ENCODE peak calls at places on chromosomes 11 and 22, in eight cellular contexts. One of them, this sample, is unnamed.

GRCh38 chr11:57649826-57650738 is at the start of gene YPEL4:
- DNase-seq in fibroblast of lung: peak; percentile 81
- DNase-seq in heart left ventricle: peak; percentile 62
- DNase-seq in GM13977: peak; percentile 49
- DNase-seq in RWPE1: peak; percentile 85
- DNase-seq in right lobe of liver: no peak
- DNase-seq in GM10248: peak; percentile 59
- DNase-seq in AG09309: no peak
- DNase-seq in this sample: peak; percentile 60

GRCh38 chr11:57410287-57410686 is 16.6 kb downstream of the SLC43A3 start:
- DNase-seq in GM13977: no peak
- DNase-seq in GM10248: no peak
- DNase-seq in fibroblast of lung: peak; percentile 91
- DNase-seq in right lobe of liver: no peak
- DNase-seq in heart left ventricle: no peak
- DNase-seq in AG09309: peak; percentile 57
- DNase-seq in RWPE1: no peak
- DNase-seq in this sample: no peak

GRCh38 chr11:32068134-32068533 is 22.7 kb upstream of the RCN1 start:
- DNase-seq in fibroblast of lung: no peak
- DNase-seq in heart left ventricle: no peak
- DNase-seq in RWPE1: no peak
- DNase-seq in right lobe of liver: no peak
- DNase-seq in GM13977: no peak
- DNase-seq in AG09309: no peak
- DNase-seq in GM10248: no peak
- DNase-seq in this sample: no peak

GRCh38 chr11:20002312-20003216 is 157.7 kb downstream of the DBX1 start:
- DNase-seq in GM10248: no peak
- DNase-seq in right lobe of liver: peak; percentile 85
- DNase-seq in GM13977: no peak
- DNase-seq in heart left ventricle: no peak
- DNase-seq in RWPE1: no peak
- DNase-seq in fibroblast of lung: no peak
- DNase-seq in AG09309: no peak
- DNase-seq in this sample: no peak

GRCh38 chr11:115247404-115247803 is 256.8 kb downstream of the CADM1 start:
- DNase-seq in heart left ventricle: no peak
- DNase-seq in RWPE1: no peak
- DNase-seq in fibroblast of lung: no peak
- DNase-seq in AG09309: no peak
- DNase-seq in GM10248: no peak
- DNase-seq in GM13977: no peak
- DNase-seq in right lobe of liver: no peak
- DNase-seq in this sample: no peak

GRCh38 chr11:112881461-112881860 is 79.8 kb upstream of the NCAM1 start:
- DNase-seq in fibroblast of lung: peak; percentile 18
- DNase-seq in RWPE1: peak; percentile 86
- DNase-seq in heart left ventricle: peak; percentile 82
- DNase-seq in AG09309: no peak
- DNase-seq in GM10248: no peak
- DNase-seq in GM13977: no peak
- DNase-seq in right lobe of liver: no peak
- DNase-seq in this sample: peak; percentile 80

GRCh38 chr11:70547821-70548670 is 149.7 kb downstream of the CTTN start:
- DNase-seq in GM10248: no peak
- DNase-seq in fibroblast of lung: no peak
- DNase-seq in AG09309: no peak
- DNase-seq in RWPE1: no peak
- DNase-seq in right lobe of liver: no peak
- DNase-seq in GM13977: no peak
- DNase-seq in heart left ventricle: no peak
- DNase-seq in this sample: no peak

GRCh38 chr11:69173326-69173725 is 17.6 kb downstream of the SMIM38 start:
- DNase-seq in AG09309: no peak
- DNase-seq in right lobe of liver: no peak
- DNase-seq in GM13977: no peak
- DNase-seq in RWPE1: no peak
- DNase-seq in heart left ventricle: no peak
- DNase-seq in fibroblast of lung: no peak
- DNase-seq in GM10248: no peak
- DNase-seq in this sample: no peak

GRCh38 chr22:36510966-36511881 is 4.4 kb upstream of the FOXRED2 start:
- DNase-seq in fibroblast of lung: peak; percentile 58
- DNase-seq in heart left ventricle: no peak
- DNase-seq in RWPE1: peak; percentile 30
- DNase-seq in right lobe of liver: no peak
- DNase-seq in AG09309: no peak
- DNase-seq in GM10248: peak; percentile 42
- DNase-seq in GM13977: no peak
- DNase-seq in this sample: no peak

GRCh38 chr11:18775492-18776292 is 15.9 kb downstream of the PTPN5 start:
- DNase-seq in heart left ventricle: peak; percentile 55
- DNase-seq in RWPE1: peak; percentile 38
- DNase-seq in fibroblast of lung: peak; percentile 65
- DNase-seq in AG09309: no peak
- DNase-seq in GM13977: peak; percentile 71
- DNase-seq in right lobe of liver: peak; percentile 64
- DNase-seq in GM10248: peak; percentile 79
- DNase-seq in this sample: peak; percentile 52

GRCh38 chr22:29154364-29155048 is 51.2 kb upstream of the EMID1 start:
- DNase-seq in GM13977: peak; percentile 84
- DNase-seq in fibroblast of lung: peak; percentile 64
- DNase-seq in heart left ventricle: peak; percentile 76
- DNase-seq in RWPE1: peak; percentile 50
- DNase-seq in AG09309: no peak
- DNase-seq in right lobe of liver: peak; percentile 84
- DNase-seq in GM10248: peak; percentile 88
- DNase-seq in this sample: peak; percentile 64

GRCh38 chr11:110337570-110338193 is 41.3 kb upstream of the RDX start:
- DNase-seq in AG09309: no peak
- DNase-seq in right lobe of liver: no peak
- DNase-seq in GM10248: no peak
- DNase-seq in RWPE1: peak; percentile 46
- DNase-seq in GM13977: no peak
- DNase-seq in heart left ventricle: no peak
- DNase-seq in fibroblast of lung: no peak
- DNase-seq in this sample: no peak

DNA sequence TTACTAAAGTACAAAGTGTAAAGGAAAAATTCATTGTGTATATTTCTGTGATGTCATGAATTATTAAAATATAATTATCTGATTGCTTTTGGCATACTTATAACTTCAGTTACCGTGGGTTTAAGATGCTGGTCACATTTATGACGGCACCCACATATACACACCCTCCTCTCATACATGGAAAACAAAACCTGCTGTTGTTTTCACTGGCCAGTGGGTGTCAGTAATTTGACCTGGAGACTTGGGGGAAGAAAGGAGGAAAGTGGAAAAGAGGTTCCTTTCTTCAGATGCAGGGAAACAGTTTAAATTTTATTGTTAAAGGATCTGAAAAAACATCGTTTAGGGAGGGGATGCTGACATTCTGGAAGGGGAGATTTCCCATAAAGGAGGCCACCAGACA is 742 bp upstream of the BBOX1 start:
- DNase-seq in right lobe of liver: no peak
- DNase-seq in GM13977: no peak
- DNase-seq in RWPE1: peak; percentile 29
- DNase-seq in fibroblast of lung: no peak
- DNase-seq in heart left ventricle: no peak
- DNase-seq in AG09309: no peak
- DNase-seq in GM10248: no peak
- DNase-seq in this sample: no peak
- TF ChIP-seq CTCF in right lobe of liver: peak; percentile 12
- TF ChIP-seq CTCF in GM13977: no peak
- TF ChIP-seq CTCF in RWPE1: peak; percentile 29
- TF ChIP-seq CTCF in fibroblast of lung: peak; percentile 16
- TF ChIP-seq CTCF in heart left ventricle: no peak
- TF ChIP-seq CTCF in AG09309: peak; percentile 6
- TF ChIP-seq CTCF in GM10248: no peak
- TF ChIP-seq CTCF in this sample: no peak

DNA sequence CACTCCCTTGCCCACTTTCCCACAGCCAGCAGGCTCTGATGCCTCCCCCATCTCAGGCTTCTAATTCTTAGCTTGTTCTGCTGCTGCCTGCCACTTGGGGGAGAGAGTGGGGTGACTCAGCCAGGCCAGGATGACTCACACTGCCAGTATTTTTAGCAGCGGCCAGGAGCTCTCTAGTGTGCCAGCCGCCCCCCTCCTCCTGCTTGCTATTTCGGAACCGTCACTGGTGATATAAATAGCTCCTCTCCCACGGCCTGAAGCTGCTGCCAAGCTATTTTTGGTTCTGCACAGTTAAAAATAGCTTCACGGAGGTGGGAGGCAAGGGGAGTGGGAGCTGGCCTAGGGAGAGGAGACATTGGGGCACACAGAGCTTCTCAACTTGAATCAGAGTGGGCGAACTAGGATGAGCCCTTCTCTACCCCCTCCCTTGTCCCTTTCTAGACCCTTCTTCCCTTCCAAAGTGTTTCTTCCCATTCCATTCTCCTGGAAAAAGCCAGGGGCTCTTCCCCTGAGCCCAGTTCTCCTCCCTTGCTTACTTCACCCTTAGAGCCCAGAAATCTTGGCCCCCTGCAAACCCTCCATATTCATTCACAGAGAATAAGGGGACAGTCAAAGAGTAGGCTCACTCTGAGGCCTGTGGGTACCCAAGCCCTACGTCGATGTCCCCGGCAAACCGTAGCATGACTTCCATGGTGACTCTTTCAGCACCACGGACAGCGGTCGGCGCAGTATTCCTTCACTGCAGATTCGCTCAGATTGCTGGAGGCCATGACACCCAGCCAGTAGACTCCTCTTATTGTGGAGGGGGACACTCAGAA is 2.5 kb upstream of the NPAS4 start:
- DNase-seq in fibroblast of lung: peak; percentile 94
- DNase-seq in RWPE1: peak; percentile 97
- DNase-seq in AG09309: peak; percentile 90
- DNase-seq in GM13977: peak; percentile 74
- DNase-seq in GM10248: peak; percentile 58
- DNase-seq in right lobe of liver: no peak
- DNase-seq in heart left ventricle: peak; percentile 83
- DNase-seq in this sample: peak; percentile 71
- TF ChIP-seq CTCF in fibroblast of lung: peak; percentile 66
- TF ChIP-seq CTCF in RWPE1: no peak
- TF ChIP-seq CTCF in AG09309: peak; percentile 59
- TF ChIP-seq CTCF in GM13977: peak; percentile 24
- TF ChIP-seq CTCF in GM10248: peak; percentile 19
- TF ChIP-seq CTCF in right lobe of liver: peak; percentile 14
- TF ChIP-seq CTCF in heart left ventricle: peak; percentile 40
- TF ChIP-seq CTCF in this sample: peak; percentile 54

DNA sequence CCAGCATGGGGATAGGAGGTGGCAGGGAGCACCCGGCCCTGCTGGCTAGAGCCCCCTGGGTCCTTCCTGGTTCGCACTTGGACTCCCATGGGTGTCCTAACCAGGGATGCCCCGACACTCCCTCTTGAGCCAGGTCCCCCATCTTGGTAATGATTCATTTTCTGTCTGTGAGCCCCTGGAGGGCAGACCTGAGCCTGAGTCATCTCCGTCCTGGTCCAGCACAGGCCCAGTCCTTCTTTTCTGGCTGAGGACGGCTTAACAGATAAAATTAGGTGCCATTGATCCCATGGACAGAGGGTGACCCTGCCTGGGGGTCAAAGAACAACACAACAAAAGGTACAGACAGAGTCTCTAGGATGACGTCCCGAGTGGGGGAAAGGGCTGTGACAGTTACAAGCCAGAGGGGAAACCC is 3.5 kb downstream of the RHOD start:
- DNase-seq in AG09309: no peak
- DNase-seq in GM13977: no peak
- DNase-seq in right lobe of liver: peak; percentile 66
- DNase-seq in fibroblast of lung: no peak
- DNase-seq in RWPE1: peak; percentile 78
- DNase-seq in heart left ventricle: no peak
- DNase-seq in GM10248: no peak
- DNase-seq in this sample: no peak
- TF ChIP-seq CTCF in AG09309: no peak
- TF ChIP-seq CTCF in GM13977: no peak
- TF ChIP-seq CTCF in right lobe of liver: no peak
- TF ChIP-seq CTCF in fibroblast of lung: no peak
- TF ChIP-seq CTCF in RWPE1: no peak
- TF ChIP-seq CTCF in heart left ventricle: no peak
- TF ChIP-seq CTCF in GM10248: no peak
- TF ChIP-seq CTCF in this sample: no peak

GRCh38 chr11:66335531-66336233 is 552 bp downstream of the RIN1 start:
- DNase-seq in RWPE1: peak; percentile 26
- DNase-seq in AG09309: no peak
- DNase-seq in heart left ventricle: no peak
- DNase-seq in GM10248: no peak
- DNase-seq in right lobe of liver: no peak
- DNase-seq in fibroblast of lung: peak; percentile 62
- DNase-seq in GM13977: no peak
- DNase-seq in this sample: no peak
- TF ChIP-seq CTCF in RWPE1: no peak
- TF ChIP-seq CTCF in AG09309: peak; percentile 13
- TF ChIP-seq CTCF in heart left ventricle: no peak
- TF ChIP-seq CTCF in GM10248: no peak
- TF ChIP-seq CTCF in right lobe of liver: no peak
- TF ChIP-seq CTCF in fibroblast of lung: no peak
- TF ChIP-seq CTCF in GM13977: no peak
- TF ChIP-seq CTCF in this sample: no peak